ENCODE peak calls at places on chromosomes 16 and 17, in nine cellular contexts. O, B, P, U, Z, J, E, M and T are unnamed samples.

GRCh38 chr16:71460246-71460645 is 1.8 kb downstream of the ZNF23 start:
- DNase-seq in O (no peak), B (no peak), P (peak; percentile 66), U (no peak), Z (peak; percentile 31), J (no peak), E (no peak), M (no peak), T (no peak)

GRCh38 chr17:28338056-28338768 is 2.7 kb downstream of the TNFAIP1 start:
- DNase-seq in O (no peak), B (no peak), P (peak; percentile 78), U (peak; percentile 69), Z (peak; percentile 72), J (no peak), E (no peak), M (no peak), T (no peak)

GRCh38 chr16:50478021-50478772 is 70.0 kb upstream of the NKD1 start:
- DNase-seq in O (no peak), B (no peak), P (no peak), U (no peak), Z (no peak), J (no peak), E (no peak), M (no peak), T (no peak)

GRCh38 chr17:76501827-76502307 is 644 bp upstream of the RHBDF2 start:
- DNase-seq in O (no peak), B (no peak), P (no peak), U (no peak), Z (no peak), J (no peak), E (no peak), M (no peak), T (no peak)

GRCh38 chr17:27285501-27285900 is 8.4 kb upstream of the WSB1 start:
- DNase-seq in O (no peak), B (no peak), P (no peak), U (no peak), Z (no peak), J (no peak), E (no peak), M (no peak), T (no peak)

GRCh38 chr17:7951143-7951792 is 19.3 kb downstream of the CNTROB start:
- DNase-seq in O (no peak), B (no peak), P (no peak), U (no peak), Z (no peak), J (no peak), E (no peak), M (no peak), T (no peak)

GRCh38 chr16:83994087-83994486 is 26.0 kb downstream of the NECAB2 start:
- DNase-seq in O (no peak), B (no peak), P (peak; percentile 95), U (peak; percentile 14), Z (peak; percentile 69), J (no peak), E (no peak), M (peak; percentile 55), T (no peak)

GRCh38 chr16:3112881-3113574 is 642 bp downstream of the ZNF205 start:
- DNase-seq in O (no peak), B (no peak), P (peak; percentile 45), U (no peak), Z (no peak), J (no peak), E (no peak), M (no peak), T (no peak)

GRCh38 chr16:66515543-66516171 is 34.3 kb downstream of the TK2 start:
- DNase-seq in O (no peak), B (no peak), P (peak; percentile 77), U (peak; percentile 92), Z (peak; percentile 47), J (peak; percentile 31), E (no peak), M (peak; percentile 45), T (no peak)

GRCh38 chr17:10492004-10492403 is 22.6 kb upstream of the MYH4 start:
- DNase-seq in O (no peak), B (no peak), P (no peak), U (no peak), Z (no peak), J (no peak), E (no peak), M (no peak), T (no peak)

GRCh38 chr16:10929853-10930754 is 12.2 kb downstream of the DEXI start:
- DNase-seq in O (no peak), B (no peak), P (no peak), U (peak; percentile 89), Z (no peak), J (no peak), E (no peak), M (no peak), T (no peak)

GRCh38 chr16:72188512-72188911 is 16.6 kb upstream of the PMFBP1 start:
- DNase-seq in O (no peak), B (peak; percentile 87), P (no peak), U (no peak), Z (no peak), J (no peak), E (no peak), M (no peak), T (no peak)

GRCh38 chr16:88957887-88958577 is 19.0 kb downstream of the CBFA2T3 start:
- DNase-seq in O (no peak), B (no peak), P (no peak), U (no peak), Z (no peak), J (no peak), E (no peak), M (peak; percentile 56), T (no peak)

GRCh38 chr17:79623786-79624657 is 13.2 kb upstream of the RBFOX3 start:
- DNase-seq in O (no peak), B (no peak), P (no peak), U (no peak), Z (no peak), J (no peak), E (no peak), M (no peak), T (peak; percentile 7)

GRCh38 chr16:1766701-1767100 is 4.6 kb downstream of the NME3 start:
- DNase-seq in O (no peak), B (no peak), P (no peak), U (no peak), Z (no peak), J (no peak), E (no peak), M (no peak), T (no peak)

GRCh38 chr17:18974407-18975149 is 22.6 kb downstream of the SLC5A10 start:
- DNase-seq in O (no peak), B (no peak), P (no peak), U (no peak), Z (peak; percentile 44), J (no peak), E (no peak), M (no peak), T (no peak)

GRCh38 chr17:35141681-35142466 is at the start of gene NLE1:
- DNase-seq in O (peak; percentile 68), B (peak; percentile 61), P (peak; percentile 85), U (peak; percentile 87), Z (peak; percentile 88), J (peak; percentile 90), E (peak; percentile 35), M (peak; percentile 85), T (peak; percentile 63)

GRCh38 chr16:9081843-9082242 is 9.6 kb upstream of the HAPSTR1 start:
- DNase-seq in O (no peak), B (no peak), P (no peak), U (no peak), Z (no peak), J (no peak), E (no peak), M (no peak), T (no peak)

GRCh38 chr17:29292071-29292991 is 1.6 kb downstream of the NUFIP2 start:
- DNase-seq in O (peak; percentile 70), B (peak; percentile 36), P (peak; percentile 60), U (peak; percentile 70), Z (peak; percentile 52), J (peak; percentile 43), E (peak; percentile 63), M (peak; percentile 79), T (peak; percentile 70)

GRCh38 chr17:42999003-42999525 is 845 bp downstream of the RPL27 start:
- DNase-seq in O (no peak), B (no peak), P (no peak), U (no peak), Z (no peak), J (no peak), E (no peak), M (no peak), T (no peak)